ENCODE peak calls at places on chromosomes 4 and X, in five cellular contexts. T is HEK293T, G is HepG2, Y is K562, C is GM12878. H is an unnamed sample.

GRCh38 chr4:186037692-186038658 is 31.0 kb upstream of the TLR3 start:
- DNase-seq in T (peak), G (peak), Y (peak), C (peak), H (peak)

GRCh38 chrX:133046601-133047000 is 50.3 kb downstream of the USP26 start:
- DNase-seq in T (no peak), G (no peak), Y (no peak), C (no peak), H (no peak)

GRCh38 chr4:100098681-100099080 is 91.6 kb downstream of the DDIT4L start:
- DNase-seq in T (no peak), G (no peak), Y (no peak), C (no peak), H (no peak)

GRCh38 chr4:17033256-17034245 is 135.1 kb upstream of the LDB2 start:
- DNase-seq in T (no peak), G (no peak), Y (no peak), C (no peak), H (no peak)

GRCh38 chr4:106864231-106864630 is 171.9 kb downstream of the DKK2 start:
- DNase-seq in T (no peak), G (no peak), Y (no peak), C (no peak), H (no peak)

GRCh38 chrX:79259073-79259689 is 108.0 kb downstream of the ITM2A start:
- DNase-seq in T (no peak), G (no peak), Y (no peak), C (peak), H (no peak)

GRCh38 chr4:148170408-148171385 is 271.5 kb downstream of the NR3C2 start:
- DNase-seq in T (no peak), G (no peak), Y (no peak), C (no peak), H (no peak)

GRCh38 chrX:134868766-134869495 is 121.9 kb upstream of the SMIM10 start:
- DNase-seq in T (no peak), G (no peak), Y (no peak), C (no peak), H (no peak)

GRCh38 chr4:57190651-57191481 is 80.7 kb upstream of the IGFBP7 start:
- DNase-seq in T (peak), G (peak), Y (peak), C (no peak), H (peak)

GRCh38 chr4:110361921-110362320 is 114.0 kb upstream of the ENPEP start:
- DNase-seq in T (no peak), G (no peak), Y (no peak), C (no peak), H (no peak)

GRCh38 chr4:915041-915474 is 17.1 kb downstream of the GAK start:
- DNase-seq in T (no peak), G (no peak), Y (no peak), C (no peak), H (no peak)

GRCh38 chr4:84920591-84920990 is 45.9 kb downstream of the WDFY3 start:
- DNase-seq in T (no peak), G (no peak), Y (no peak), C (no peak), H (no peak)

GRCh38 chrX:47563801-47564315 is 2.9 kb downstream of the ARAF start:
- DNase-seq in T (no peak), G (no peak), Y (peak), C (no peak), H (no peak)

GRCh38 chr4:68599150-68599549 is 23.0 kb upstream of the UGT2B17 start:
- DNase-seq in T (no peak), G (peak), Y (no peak), C (no peak), H (no peak)

GRCh38 chr4:151774324-151774723 is 13.5 kb upstream of the GATB start:
- DNase-seq in T (no peak), G (no peak), Y (no peak), C (no peak), H (no peak)

GRCh38 chrX:107272431-107272921 is 66.1 kb downstream of the DNAAF6 start:
- DNase-seq in T (no peak), G (no peak), Y (peak), C (no peak), H (peak)

GRCh38 chrX:129842510-129843208 is 1.0 kb downstream of the ZDHHC9 start:
- DNase-seq in T (no peak), G (peak), Y (no peak), C (no peak), H (peak)

GRCh38 chr4:183164963-183165362 is 65.9 kb downstream of the WWC2 start:
- DNase-seq in T (no peak), G (no peak), Y (no peak), C (no peak), H (no peak)

GRCh38 chr4:183408791-183409190 is 35.6 kb upstream of the CDKN2AIP start:
- DNase-seq in T (no peak), G (no peak), Y (no peak), C (no peak), H (no peak)

GRCh38 chr4:148007303-148007702 is 275.4 kb downstream of the ARHGAP10 start:
- DNase-seq in T (peak), G (no peak), Y (peak), C (no peak), H (no peak)

GRCh38 chrX:47129879-47130358 is 14.6 kb downstream of the NDUFB11 start:
- DNase-seq in T (no peak), G (no peak), Y (no peak), C (no peak), H (no peak)

GRCh38 chr4:17613761-17614415 is 553 bp upstream of the MED28 start:
- DNase-seq in T (peak), G (peak), Y (no peak), C (no peak), H (no peak)

GRCh38 chr4:141028024-141028529 is 105.2 kb downstream of the RNF150 start:
- DNase-seq in T (no peak), G (no peak), Y (no peak), C (no peak), H (peak)

GRCh38 chr4:174362340-174362739 is 78.6 kb downstream of the CEP44 start:
- DNase-seq in T (no peak), G (no peak), Y (no peak), C (no peak), H (no peak)

DNA sequence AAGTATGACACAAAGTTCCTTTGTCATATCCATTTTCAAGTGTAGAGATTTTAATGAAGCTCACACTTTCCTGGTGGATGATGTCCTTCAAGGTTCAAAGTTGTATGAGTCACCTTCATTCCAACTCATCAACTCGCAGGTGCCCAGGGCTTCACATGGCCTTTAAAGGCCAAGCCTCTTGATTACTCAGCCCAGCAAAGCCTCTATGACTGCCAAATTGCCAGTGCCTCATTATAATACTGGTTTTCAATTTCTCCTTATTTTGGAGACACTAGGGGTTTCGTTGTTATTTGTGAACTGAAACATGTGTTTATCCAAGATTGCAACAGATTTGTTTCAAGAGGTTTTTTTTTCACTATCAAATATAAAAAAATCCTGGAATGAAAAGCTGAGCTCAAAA is 45.9 kb upstream of the PPP3CA start:
- DNase-seq in T (no peak), G (peak), Y (no peak), C (no peak), H (no peak)
- TF ChIP-seq FOXM1 in T (no peak), G (no peak), Y (no peak), C (no peak), H (no peak)

DNA sequence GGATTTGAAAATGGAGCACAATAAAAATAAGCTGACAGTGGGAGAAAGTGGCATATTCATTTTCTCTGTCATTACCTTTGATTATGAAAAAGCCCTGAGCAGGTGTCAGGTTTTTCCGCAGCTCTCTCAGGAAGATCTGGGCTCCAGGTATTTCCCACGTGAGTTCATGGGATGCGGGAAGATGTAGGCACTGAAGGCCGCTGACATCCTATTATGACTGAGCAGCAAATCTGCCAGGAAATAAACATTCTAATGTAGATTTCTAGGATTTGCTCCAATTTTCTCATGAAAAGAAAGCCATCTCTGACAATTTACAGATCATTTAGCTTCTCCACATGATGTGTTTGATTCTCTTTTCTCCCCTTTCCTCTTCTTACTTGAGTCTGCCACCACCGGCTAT is 160.7 kb downstream of the KIT start:
- DNase-seq in T (no peak), G (no peak), Y (no peak), C (no peak), H (no peak)
- TF ChIP-seq FOXM1 in T (no peak), G (no peak), Y (no peak), C (no peak), H (no peak)

DNA sequence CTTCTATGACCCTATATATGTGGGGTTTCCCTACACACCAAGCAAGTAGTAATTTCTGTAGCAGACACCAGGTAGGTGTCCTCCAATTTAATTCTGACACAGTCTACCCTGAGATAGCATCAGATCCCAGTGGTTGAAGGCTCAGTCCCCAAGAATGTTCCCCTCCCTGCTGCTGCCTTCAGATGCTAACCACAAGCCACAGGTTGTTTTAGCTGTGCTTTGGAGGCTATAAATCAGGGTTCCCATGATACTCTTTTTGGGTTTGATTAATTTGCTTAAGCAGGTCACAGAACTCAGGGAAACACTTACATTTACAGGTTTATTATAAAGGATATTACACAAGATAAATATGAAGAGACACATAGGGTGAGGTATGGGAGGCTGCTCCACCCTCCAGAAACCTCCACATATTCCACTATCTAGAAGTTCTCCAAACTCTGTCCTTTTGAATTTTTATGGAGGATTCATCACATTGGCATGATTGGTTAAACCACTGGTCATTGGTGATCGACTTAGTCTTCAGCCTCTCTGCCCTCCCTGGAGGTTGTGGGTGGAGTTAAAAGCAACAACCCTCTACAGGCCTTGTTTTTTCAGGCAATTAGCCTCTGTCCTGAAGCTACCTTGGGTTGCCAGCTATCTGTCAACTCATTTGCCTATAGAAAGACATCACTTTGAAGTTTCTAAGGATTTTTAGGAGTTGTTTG is 50.8 kb downstream of the GRIA2 start:
- DNase-seq in T (no peak), G (no peak), Y (no peak), C (no peak), H (no peak)
- TF ChIP-seq FOXM1 in T (no peak), G (no peak), Y (no peak), C (no peak), H (no peak)

DNA sequence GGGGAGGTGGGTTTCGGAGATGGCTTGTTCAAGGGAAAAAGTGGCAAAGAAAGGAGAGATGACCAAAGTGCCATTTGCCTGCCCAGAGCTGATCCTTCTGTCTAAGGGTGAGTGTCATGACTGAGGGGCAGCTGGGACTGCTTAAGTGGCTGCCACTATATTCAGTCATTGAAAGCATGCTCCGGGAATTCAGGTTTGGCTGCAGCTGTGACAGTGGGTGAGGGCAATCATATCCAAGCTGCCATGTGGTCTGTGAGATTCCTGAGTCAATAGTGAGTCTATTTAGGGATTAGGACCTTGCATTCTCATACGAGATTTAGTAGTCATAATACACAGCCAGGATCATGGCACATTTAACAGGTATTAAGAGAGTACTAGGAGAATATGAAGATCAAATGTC is 138.8 kb upstream of the BANK1 start:
- DNase-seq in T (no peak), G (no peak), Y (no peak), C (no peak), H (no peak)
- TF ChIP-seq FOXM1 in T (no peak), G (no peak), Y (no peak), C (no peak), H (no peak)

DNA sequence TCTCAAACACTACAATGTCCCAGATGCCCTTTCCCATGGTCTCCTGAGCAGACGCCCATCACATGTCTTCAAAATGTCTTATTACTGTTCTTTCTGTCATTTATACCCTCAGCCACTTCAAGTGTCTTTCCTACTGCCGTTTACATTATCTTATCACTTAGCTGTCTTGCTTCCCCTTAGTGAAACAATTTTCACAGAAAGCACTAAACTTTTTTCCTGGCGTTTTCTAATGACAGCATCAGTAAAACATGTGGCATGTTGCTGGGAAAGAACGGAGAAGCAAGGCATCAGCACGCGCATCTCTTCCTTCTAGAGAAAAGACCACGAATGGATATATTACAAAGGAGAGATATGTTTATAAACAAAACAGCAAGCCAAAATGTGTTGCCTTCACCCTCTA is 189.7 kb upstream of the SLIT2 start:
- DNase-seq in T (no peak), G (no peak), Y (no peak), C (no peak), H (no peak)
- TF ChIP-seq FOXM1 in T (no peak), G (no peak), Y (no peak), C (no peak), H (no peak)

GRCh38 chr4:79044260-79044659 is 105.0 kb upstream of the PAQR3 start:
- DNase-seq in T (no peak), G (no peak), Y (no peak), C (no peak), H (no peak)
- TF ChIP-seq FOXM1 in T (no peak), G (no peak), Y (no peak), C (no peak), H (no peak)

GRCh38 chr4:170940043-170940724 is 850.4 kb upstream of the AADAT start:
- DNase-seq in T (no peak), G (no peak), Y (no peak), C (no peak), H (no peak)
- TF ChIP-seq FOXM1 in T (no peak), G (no peak), Y (no peak), C (no peak), H (no peak)

GRCh38 chrX:154472685-154473632 is 6.1 kb downstream of the LAGE3 start:
- DNase-seq in T (no peak), G (no peak), Y (no peak), C (no peak), H (no peak)
- TF ChIP-seq FOXM1 in T (no peak), G (no peak), Y (no peak), C (no peak), H (no peak)

GRCh38 chrX:155998116-155998515 is 620 bp downstream of the IL9R start:
- DNase-seq in T (no peak), G (no peak), Y (no peak), C (no peak), H (no peak)

GRCh38 chrX:156000361-156000926 is 2.9 kb downstream of the IL9R start:
- DNase-seq in T (no peak), G (no peak), Y (no peak), C (no peak), H (no peak)

GRCh38 chrX:155998761-155999510 is 1.4 kb downstream of the IL9R start:
- DNase-seq in T (no peak), G (no peak), Y (no peak), C (no peak), H (no peak)

GRCh38 chrX:155995476-155995875 is 2.0 kb upstream of the IL9R start:
- DNase-seq in T (no peak), G (no peak), Y (no peak), C (no peak), H (no peak)

DNA sequence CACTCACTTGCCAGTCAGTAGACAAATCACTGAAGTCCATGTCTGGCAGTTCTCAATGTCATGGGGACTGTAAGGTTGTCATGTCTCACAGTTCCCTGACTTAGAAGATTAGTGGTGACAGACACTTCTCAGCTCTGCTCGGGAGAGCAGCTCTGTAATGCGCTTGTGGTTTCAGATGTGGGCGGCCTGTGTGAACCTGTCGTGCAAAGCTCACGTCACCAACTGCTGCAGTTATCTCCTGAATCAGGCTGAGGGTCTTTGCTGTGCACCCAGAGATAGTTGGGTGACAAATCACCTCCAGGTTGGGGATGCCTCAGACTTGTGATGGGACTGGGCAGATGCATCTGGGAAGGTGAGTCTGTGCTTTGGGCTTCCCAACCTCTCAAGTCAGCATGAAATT is at the start of gene IL9R:
- DNase-seq in T (no peak), G (no peak), Y (peak), C (peak), H (no peak)
- TF ChIP-seq FOXM1 in T (no peak), G (no peak), Y (peak), C (no peak), H (no peak)

DNA sequence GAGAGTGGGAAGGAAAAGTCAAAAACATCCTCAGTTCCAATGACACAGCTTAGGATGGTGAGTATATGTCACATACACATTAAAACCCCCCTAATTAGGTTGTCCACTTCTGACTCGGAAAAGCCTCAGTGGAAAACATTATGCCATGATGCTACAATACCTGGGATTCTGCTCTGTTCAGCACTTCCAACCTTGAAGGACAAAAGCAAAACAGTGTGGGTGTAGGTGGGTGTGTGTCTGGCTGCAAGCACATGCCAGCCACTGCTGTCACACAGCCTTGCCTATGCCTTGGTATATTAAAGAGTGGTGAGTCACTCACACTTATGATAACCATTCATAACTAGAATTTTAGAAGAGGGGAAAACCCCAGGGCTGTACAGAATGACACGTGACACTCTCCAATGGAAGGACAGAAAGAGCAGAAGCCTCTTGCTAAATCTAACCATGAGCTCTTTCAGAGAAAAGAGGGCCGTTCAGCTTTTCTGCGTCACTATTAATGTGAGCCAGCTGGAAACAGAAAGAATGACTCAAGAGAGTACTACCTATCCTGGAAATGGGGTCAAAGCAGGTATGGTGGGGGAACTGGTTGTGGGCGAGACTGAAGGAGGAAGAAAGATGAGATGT is 159.6 kb downstream of the TET2 start:
- DNase-seq in T (no peak), G (no peak), Y (no peak), C (peak), H (no peak)
- TF ChIP-seq FOXM1 in T (no peak), G (no peak), Y (no peak), C (peak), H (no peak)